ENCODE peak calls at places on chromosomes 7 and 10, in six cellular contexts. W, G, K, A, J and S are unnamed samples.

GRCh38 chr7:31487071-31487470 is 26.8 kb upstream of the ITPRID1 start:
- DNase-seq in A (no peak), J (no peak), W (no peak), G (no peak), K (no peak), S (no peak)

GRCh38 chr7:139681463-139681755 is 96.4 kb downstream of the HIPK2 start:
- DNase-seq in J (no peak), G (no peak), W (no peak), K (no peak), A (no peak), S (no peak)

GRCh38 chr10:109961181-109962001 is 38.1 kb upstream of the XPNPEP1 start:
- DNase-seq in G (no peak), A (no peak), W (peak), K (no peak), J (no peak), S (no peak)

GRCh38 chr10:98029149-98030092 is 1.0 kb downstream of the CRTAC1 start:
- DNase-seq in K (no peak), A (peak), G (no peak), W (peak), J (no peak), S (no peak)

GRCh38 chr10:120460776-120461175 is 3.7 kb downstream of the PLPP4 start:
- DNase-seq in A (no peak), K (no peak), G (no peak), W (no peak), J (no peak), S (no peak)

GRCh38 chr10:66852811-66853210 is 73.0 kb upstream of the LRRTM3 start:
- DNase-seq in J (no peak), W (peak), A (no peak), K (no peak), G (no peak), S (no peak)

GRCh38 chr10:97358349-97358748 is 23.8 kb upstream of the FRAT2 start:
- DNase-seq in A (no peak), J (no peak), K (no peak), G (no peak), W (no peak), S (no peak)

GRCh38 chr10:112262556-112262955 is 20.6 kb upstream of the TECTB start:
- DNase-seq in J (no peak), W (no peak), K (no peak), A (no peak), G (no peak), S (no peak)